ENCODE peak calls at places on chromosomes 6 and 20, in ten cellular contexts. R is transverse colon, B is suprapubic skin, K is ovary, W is spleen, N is A549, A is adrenal gland, P is GM12878, I is body of pancreas, D is heart left ventricle. E is an unnamed sample. For H3K4me1, the result is how much of the 10 kb centered on the place peaks cover.

GRCh38 chr6:139722540-139722939 is 348.1 kb upstream of the CITED2 start:
- DNase-seq in R (no peak), B (no peak), K (no peak), W (no peak), N (no peak), A (no peak), P (no peak), I (no peak), D (no peak), E (no peak)

GRCh38 chr6:143745160-143746133 is 67.7 kb downstream of the PHACTR2 start:
- DNase-seq in R (peak), B (no peak), K (peak), W (no peak), N (peak), A (peak), P (no peak), I (peak), D (no peak), E (peak)

GRCh38 chr6:156383059-156383458 is 394.1 kb upstream of the ARID1B start:
- DNase-seq in R (no peak), B (no peak), K (no peak), W (no peak), N (no peak), A (no peak), P (no peak), I (no peak), D (no peak), E (no peak)

GRCh38 chr6:116876635-116877611 is at the start of gene RFX6:
- DNase-seq in R (peak), B (no peak), K (no peak), W (no peak), N (no peak), A (no peak), P (no peak), I (peak), D (no peak), E (peak)

GRCh38 chr6:137291441-137291840 is 72.3 kb upstream of the IFNGR1 start:
- DNase-seq in R (peak), B (no peak), K (no peak), W (no peak), N (no peak), A (peak), P (no peak), I (peak), D (no peak), E (peak)

GRCh38 chr6:89412071-89413005 is at the start of gene RRAGD:
- DNase-seq in R (peak), B (peak), K (peak), W (peak), N (peak), A (peak), P (no peak), I (peak), D (peak), E (peak)

GRCh38 chr20:10960416-10960815 is 286.6 kb upstream of the JAG1 start:
- DNase-seq in R (no peak), B (no peak), K (no peak), W (no peak), N (no peak), A (no peak), P (no peak), I (no peak), D (no peak), E (no peak)

GRCh38 chr20:57323034-57323433 is 6.6 kb upstream of the SPO11 start:
- DNase-seq in R (peak), B (no peak), K (peak), W (no peak), N (no peak), A (no peak), P (no peak), I (peak), D (no peak), E (peak)

GRCh38 chr6:63307581-63308246 is 12.1 kb downstream of the LGSN start:
- DNase-seq in R (no peak), B (no peak), K (no peak), W (no peak), N (peak), A (no peak), P (peak), I (no peak), D (no peak), E (no peak)

GRCh38 chr6:114581293-114581692 is 238.5 kb upstream of the HS3ST5 start:
- DNase-seq in R (no peak), B (no peak), K (no peak), W (no peak), N (no peak), A (no peak), P (no peak), I (no peak), D (no peak), E (no peak)

GRCh38 chr6:115067690-115068447 is 725.0 kb upstream of the HS3ST5 start:
- DNase-seq in R (no peak), B (no peak), K (no peak), W (no peak), N (no peak), A (no peak), P (no peak), I (no peak), D (no peak), E (no peak)

GRCh38 chr6:52217761-52218160 is 26.5 kb downstream of the IL17F start:
- DNase-seq in R (no peak), B (no peak), K (no peak), W (no peak), N (no peak), A (no peak), P (no peak), I (no peak), D (no peak), E (no peak)

GRCh38 chr6:166360243-166361079 is 18.1 kb upstream of the SFT2D1 start:
- DNase-seq in R (no peak), B (no peak), K (no peak), W (no peak), N (no peak), A (no peak), P (no peak), I (no peak), D (no peak), E (peak)

GRCh38 chr20:41538810-41539596 is 79.2 kb downstream of the CHD6 start:
- DNase-seq in R (no peak), B (no peak), K (no peak), W (no peak), N (no peak), A (no peak), P (no peak), I (no peak), D (no peak), E (no peak)

GRCh38 chr20:25082498-25082873 is 545 bp upstream of the VSX1 start:
- DNase-seq in R (no peak), B (no peak), K (no peak), W (no peak), N (peak), A (no peak), P (no peak), I (no peak), D (no peak), E (no peak)

GRCh38 chr6:106026748-106027147 is 59.4 kb upstream of the PRDM1 start:
- DNase-seq in R (no peak), B (no peak), K (no peak), W (no peak), N (no peak), A (no peak), P (peak), I (no peak), D (no peak), E (no peak)

GRCh38 chr20:47789081-47789998 is 4.1 kb upstream of the SULF2 start:
- DNase-seq in R (no peak), B (no peak), K (no peak), W (no peak), N (no peak), A (no peak), P (no peak), I (no peak), D (peak), E (no peak)

GRCh38 chr20:51569815-51570741 is 27.6 kb upstream of the NFATC2 start:
- DNase-seq in R (no peak), B (no peak), K (no peak), W (no peak), N (peak), A (no peak), P (no peak), I (no peak), D (no peak), E (no peak)

GRCh38 chr6:31969712-31970603 is 2.0 kb downstream of the DXO start:
- DNase-seq in R (no peak), B (no peak), K (no peak), W (peak), N (no peak), A (no peak), P (no peak), I (no peak), D (no peak), E (no peak)

GRCh38 chr6:36907781-36908180 is 22.0 kb downstream of the C6orf89 start:
- DNase-seq in R (peak), B (no peak), K (peak), W (no peak), N (no peak), A (peak), P (no peak), I (peak), D (peak), E (peak)

GRCh38 chr6:41586564-41586963 is 40.4 kb downstream of the FOXP4 start:
- DNase-seq in R (no peak), B (no peak), K (no peak), W (no peak), N (no peak), A (no peak), P (no peak), I (no peak), D (no peak), E (no peak)

GRCh38 chr6:163099621-163100171 is 314.8 kb upstream of the QKI start:
- DNase-seq in R (no peak), B (no peak), K (no peak), W (no peak), N (no peak), A (no peak), P (no peak), I (no peak), D (no peak), E (no peak)

GRCh38 chr20:8909596-8909995 is 159.3 kb upstream of the PLCB4 start:
- DNase-seq in R (no peak), B (no peak), K (no peak), W (no peak), N (no peak), A (no peak), P (no peak), I (no peak), D (no peak), E (no peak)

GRCh38 chr6:40794581-40794980 is 207.4 kb upstream of the LRFN2 start:
- DNase-seq in R (no peak), B (no peak), K (no peak), W (no peak), N (no peak), A (no peak), P (no peak), I (no peak), D (no peak), E (no peak)

GRCh38 chr6:125956506-125957390 is at the start of gene HINT3:
- DNase-seq in R (peak), B (peak), K (peak), W (peak), N (peak), A (peak), P (peak), I (peak), D (peak), E (peak)

GRCh38 chr20:64077876-64078551 is 1.3 kb downstream of the RGS19 start:
- DNase-seq in R (peak), B (no peak), K (no peak), W (peak), N (no peak), A (no peak), P (no peak), I (peak), D (no peak), E (no peak)

GRCh38 chr20:9330151-9330550 is 184.2 kb upstream of the LAMP5 start:
- DNase-seq in R (peak), B (no peak), K (no peak), W (no peak), N (no peak), A (no peak), P (no peak), I (no peak), D (no peak), E (no peak)

GRCh38 chr20:43857932-43858331 is 56.7 kb upstream of the TOX2 start:
- DNase-seq in R (no peak), B (no peak), K (no peak), W (no peak), N (no peak), A (no peak), P (no peak), I (no peak), D (no peak), E (no peak)

GRCh38 chr6:108736832-108737231 is 111.4 kb upstream of the ARMC2 start:
- DNase-seq in R (no peak), B (peak), K (no peak), W (no peak), N (peak), A (no peak), P (no peak), I (peak), D (no peak), E (no peak)

GRCh38 chr6:66965227-66965626 is 1258.2 kb upstream of the EYS start:
- DNase-seq in R (no peak), B (no peak), K (no peak), W (no peak), N (no peak), A (no peak), P (no peak), I (no peak), D (no peak), E (no peak)

GRCh38 chr6:44662461-44663121 is 275.1 kb downstream of the CDC5L start:
- DNase-seq in R (peak), B (no peak), K (no peak), W (no peak), N (no peak), A (no peak), P (no peak), I (no peak), D (no peak), E (no peak)

GRCh38 chr6:37981626-37982025 is 162.1 kb downstream of the ZFAND3 start:
- DNase-seq in R (no peak), B (no peak), K (no peak), W (no peak), N (no peak), A (no peak), P (no peak), I (no peak), D (no peak), E (no peak)

GRCh38 chr6:15322184-15322583 is 76.3 kb downstream of the JARID2 start:
- DNase-seq in R (no peak), B (no peak), K (no peak), W (no peak), N (no peak), A (no peak), P (no peak), I (no peak), D (no peak), E (no peak)

GRCh38 chr6:15319677-15320076 is 73.8 kb downstream of the JARID2 start:
- DNase-seq in R (no peak), B (no peak), K (no peak), W (no peak), N (no peak), A (no peak), P (no peak), I (no peak), D (no peak), E (no peak)

GRCh38 chr6:15317934-15318902 is 72.3 kb downstream of the JARID2 start:
- DNase-seq in R (no peak), B (no peak), K (no peak), W (no peak), N (no peak), A (peak), P (no peak), I (no peak), D (no peak), E (no peak)

GRCh38 chr6:15322781-15323536 is 77.1 kb downstream of the JARID2 start:
- DNase-seq in R (peak), B (no peak), K (no peak), W (no peak), N (no peak), A (no peak), P (no peak), I (no peak), D (no peak), E (no peak)

GRCh38 chr6:15320683-15321082 is 74.8 kb downstream of the JARID2 start:
- DNase-seq in R (no peak), B (no peak), K (no peak), W (no peak), N (peak), A (no peak), P (no peak), I (no peak), D (no peak), E (no peak)
- H3K4me1 ChIP-seq in R (under half), B (under half), K (under half), W (under half), N (under half), A (under half), P (half or more), I (under half), D (under half), E (under half)

DNA sequence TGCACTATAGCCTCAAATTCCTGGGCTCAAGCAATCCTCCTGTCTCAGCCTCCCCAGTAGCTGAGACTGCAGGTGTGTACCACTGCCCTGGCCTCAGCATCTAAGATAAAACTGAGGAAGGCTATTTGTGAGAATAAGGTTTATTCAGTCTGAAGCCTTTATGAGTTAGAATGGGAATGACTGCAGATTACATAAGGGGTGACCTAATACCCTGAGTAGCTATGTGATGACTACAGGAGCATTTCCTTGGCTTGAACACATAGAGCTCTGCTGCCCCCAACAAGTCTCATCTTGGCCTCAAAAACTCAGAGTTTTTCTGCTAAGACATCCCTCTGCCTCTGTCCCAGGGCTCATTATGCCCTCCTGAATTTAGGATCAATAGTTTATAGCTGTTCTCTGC is 7.6 kb downstream of the GSS start:
- DNase-seq in R (no peak), B (no peak), K (no peak), W (no peak), N (no peak), A (no peak), P (no peak), I (no peak), D (no peak), E (no peak)
- H3K27ac ChIP-seq in R (no peak), B (no peak), K (no peak), W (no peak), N (no peak), A (no peak), P (no peak), I (no peak), D (no peak), E (no peak)

DNA sequence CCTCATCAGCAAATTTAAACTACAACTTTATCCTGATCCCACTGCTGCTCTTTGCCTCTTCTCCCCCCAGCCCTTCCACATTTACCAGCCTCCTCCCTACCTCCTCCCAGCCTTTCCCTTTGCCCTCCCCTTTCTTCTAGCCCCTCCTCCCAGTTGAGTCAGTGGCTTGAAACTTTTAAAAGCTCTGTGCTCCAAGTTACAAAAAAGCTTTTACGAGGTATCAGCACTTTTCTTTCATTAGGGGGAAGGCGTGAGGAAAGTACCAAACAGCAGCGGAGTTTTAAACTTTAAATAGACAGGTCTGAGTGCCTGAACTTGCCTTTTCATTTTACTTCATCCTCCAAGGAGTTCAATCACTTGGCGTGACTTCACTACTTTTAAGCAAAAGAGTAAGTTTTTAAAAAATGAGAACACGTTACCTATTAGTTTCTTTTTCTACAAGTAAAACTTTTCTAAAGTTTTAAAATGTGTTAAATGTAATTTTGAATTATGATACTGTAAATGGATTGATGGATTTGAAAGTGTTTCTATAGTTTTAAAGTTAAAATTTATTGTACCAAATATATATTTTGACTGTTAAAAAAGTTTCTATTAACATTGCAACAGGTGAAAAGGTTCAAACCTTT is at the start of gene GJA1:
- DNase-seq in R (peak), B (no peak), K (no peak), W (no peak), N (peak), A (peak), P (no peak), I (peak), D (no peak), E (peak)
- TF ChIP-seq POLR2A in R (peak), B (peak), K (peak), W (no peak), N (no peak), A (peak), P (no peak), I (no peak), D (peak), E (no peak)

GRCh38 chr20:17650301-17650761 is 31.7 kb downstream of the RRBP1 start:
- DNase-seq in R (no peak), B (no peak), K (peak), W (peak), N (no peak), A (peak), P (no peak), I (peak), D (no peak), E (no peak)

GRCh38 chr20:17650816-17651760 is 31.0 kb downstream of the RRBP1 start:
- DNase-seq in R (no peak), B (no peak), K (no peak), W (peak), N (no peak), A (peak), P (no peak), I (peak), D (no peak), E (no peak)

GRCh38 chr20:17648306-17648646 is 33.8 kb downstream of the RRBP1 start:
- DNase-seq in R (no peak), B (no peak), K (peak), W (peak), N (no peak), A (peak), P (no peak), I (no peak), D (peak), E (no peak)

GRCh38 chr20:17647391-17648305 is 34.4 kb downstream of the RRBP1 start:
- DNase-seq in R (no peak), B (no peak), K (peak), W (peak), N (no peak), A (no peak), P (no peak), I (no peak), D (peak), E (no peak)

DNA sequence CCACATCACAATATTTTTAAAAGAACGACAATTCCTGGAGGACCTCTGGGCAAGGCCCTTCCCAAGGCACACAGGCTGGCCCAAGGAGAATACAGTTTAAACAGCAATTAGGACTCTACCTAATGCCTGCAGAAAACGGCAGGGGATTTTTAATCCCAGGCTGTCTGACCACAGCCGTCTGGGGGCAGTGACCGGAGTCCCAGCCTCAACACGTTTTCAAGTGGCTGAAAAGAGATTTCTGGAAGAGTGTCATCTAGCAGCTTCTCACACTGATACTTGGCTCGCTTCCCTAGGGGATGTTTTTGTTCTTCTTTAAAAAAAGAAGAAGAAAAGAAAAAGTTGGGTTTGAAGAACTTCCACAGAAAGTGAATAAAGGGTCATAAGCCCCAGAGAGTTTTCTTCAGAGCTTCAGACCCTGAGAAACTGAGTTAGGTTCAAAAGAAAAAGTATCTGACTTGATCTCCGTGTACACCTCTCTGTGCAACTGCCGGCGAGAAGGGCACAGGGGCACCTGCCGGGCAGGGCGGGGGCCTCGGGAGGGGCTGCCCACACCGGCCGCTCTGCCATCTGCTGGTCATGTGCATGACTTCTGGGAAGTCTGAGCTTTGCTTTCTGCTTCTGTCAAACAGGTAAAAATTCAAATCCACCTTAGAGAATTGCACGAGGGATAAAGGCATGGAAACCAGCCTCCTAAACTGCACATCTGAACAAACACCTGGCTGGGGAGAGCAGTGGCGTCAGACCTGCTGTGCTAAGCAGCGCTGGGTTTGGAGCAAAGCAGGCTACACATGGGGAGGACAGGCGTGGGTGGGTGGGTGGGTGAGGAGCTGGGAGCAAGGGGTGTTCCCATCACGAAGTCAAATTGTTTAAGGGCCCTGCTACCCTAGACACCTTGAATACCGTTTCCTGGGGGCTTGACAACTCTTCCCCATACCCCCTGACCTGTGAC is 33.0 kb downstream of the RRBP1 start:
- DNase-seq in R (peak), B (no peak), K (peak), W (peak), N (peak), A (peak), P (peak), I (peak), D (no peak), E (no peak)
- H3K4me1 ChIP-seq in R (half or more), B (half or more), K (under half), W (under half), N (under half), A (half or more), P (under half), I (half or more), D (half or more), E (under half)

GRCh38 chr6:53312355-53312754 is 36.4 kb downstream of the ELOVL5 start:
- DNase-seq in R (no peak), B (no peak), K (no peak), W (no peak), N (no peak), A (no peak), P (no peak), I (no peak), D (no peak), E (no peak)
- H3K27ac ChIP-seq in R (no peak), B (no peak), K (no peak), W (no peak), N (no peak), A (no peak), P (no peak), I (no peak), D (no peak), E (no peak)

E was measured in testis.